ENCODE peak calls at places on chromosomes 2 and 18, in eight cellular contexts. V is tibial nerve, F is pancreas, H is RWPE1, P is dorsolateral prefrontal cortex, O is left ventricle myocardium inferior, Q is nephron progenitor cell, J is cardiac fibroblast. M is an unnamed sample.

GRCh38 chr2:112480540-112481049 is 1.4 kb upstream of the TTL start:
- DNase-seq in V (no peak), F (no peak), H (no peak), P (no peak), O (no peak), Q (peak), J (no peak), M (no peak)

GRCh38 chr2:104788721-104789446 is 65.0 kb upstream of the POU3F3 start:
- DNase-seq in V (no peak), F (no peak), H (no peak), P (no peak), O (no peak), Q (peak), J (no peak), M (no peak)

GRCh38 chr2:39094717-39095363 is 26.0 kb downstream of the SOS1 start:
- DNase-seq in V (no peak), F (no peak), H (no peak), P (no peak), O (no peak), Q (no peak), J (peak), M (no peak)

GRCh38 chr2:104836837-104837236 is 17.1 kb upstream of the POU3F3 start:
- DNase-seq in V (no peak), F (no peak), H (no peak), P (no peak), O (no peak), Q (no peak), J (no peak), M (no peak)

GRCh38 chr18:9413586-9413985 is 61.7 kb upstream of the RALBP1 start:
- DNase-seq in V (no peak), F (no peak), H (no peak), P (no peak), O (no peak), Q (no peak), J (peak), M (no peak)

GRCh38 chr2:84866121-84866520 is 14.8 kb downstream of the TRABD2A start:
- DNase-seq in V (no peak), F (no peak), H (no peak), P (no peak), O (no peak), Q (no peak), J (peak), M (no peak)

GRCh38 chr2:229610871-229611270 is 103.5 kb downstream of the DNER start:
- DNase-seq in V (no peak), F (no peak), H (no peak), P (no peak), O (no peak), Q (no peak), J (peak), M (no peak)

GRCh38 chr18:7844017-7844416 is 276.9 kb downstream of the PTPRM start:
- DNase-seq in V (no peak), F (no peak), H (no peak), P (no peak), O (no peak), Q (no peak), J (peak), M (no peak)

DNA sequence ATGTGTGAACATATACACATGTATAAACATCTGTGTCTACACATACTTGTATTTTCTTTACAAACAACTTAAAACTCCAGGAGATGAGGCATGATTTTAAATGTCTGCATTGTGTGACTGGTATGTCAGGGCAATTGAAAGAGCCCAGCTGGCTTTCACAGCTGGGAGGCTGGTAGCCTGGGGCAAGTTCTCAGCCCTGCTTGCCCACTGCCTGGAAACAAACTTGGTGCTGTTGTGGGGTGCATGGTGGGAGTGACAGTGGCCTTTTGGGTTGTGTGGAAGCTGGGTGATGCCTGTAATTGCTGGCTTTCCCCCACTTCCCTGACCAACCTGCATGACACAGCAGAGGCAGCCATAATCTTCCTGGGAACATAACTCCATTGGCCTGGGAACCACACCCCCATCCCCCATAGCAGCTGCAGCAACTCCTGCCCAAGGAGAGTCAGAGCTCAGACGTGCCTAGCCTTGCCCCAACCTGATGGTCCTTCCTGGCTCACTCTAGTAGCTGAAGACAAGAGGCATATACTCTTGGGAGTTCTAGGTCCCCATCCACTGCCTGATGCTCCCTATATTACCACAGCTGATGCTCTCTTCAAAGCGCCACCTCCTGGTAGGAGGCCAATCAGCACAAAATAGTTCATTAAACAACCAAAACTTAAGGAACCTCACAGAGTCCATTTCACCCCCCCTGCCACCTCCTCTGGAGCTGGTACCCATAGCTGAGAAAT is 158.4 kb downstream of the CERS6 start:
- DNase-seq in V (no peak), F (no peak), H (peak), P (no peak), O (no peak), Q (no peak), J (no peak), M (no peak)
- TF ChIP-seq CTCF in V (no peak), F (no peak), H (no peak), P (no peak), O (no peak), Q (no peak), J (peak), M (no peak)

DNA sequence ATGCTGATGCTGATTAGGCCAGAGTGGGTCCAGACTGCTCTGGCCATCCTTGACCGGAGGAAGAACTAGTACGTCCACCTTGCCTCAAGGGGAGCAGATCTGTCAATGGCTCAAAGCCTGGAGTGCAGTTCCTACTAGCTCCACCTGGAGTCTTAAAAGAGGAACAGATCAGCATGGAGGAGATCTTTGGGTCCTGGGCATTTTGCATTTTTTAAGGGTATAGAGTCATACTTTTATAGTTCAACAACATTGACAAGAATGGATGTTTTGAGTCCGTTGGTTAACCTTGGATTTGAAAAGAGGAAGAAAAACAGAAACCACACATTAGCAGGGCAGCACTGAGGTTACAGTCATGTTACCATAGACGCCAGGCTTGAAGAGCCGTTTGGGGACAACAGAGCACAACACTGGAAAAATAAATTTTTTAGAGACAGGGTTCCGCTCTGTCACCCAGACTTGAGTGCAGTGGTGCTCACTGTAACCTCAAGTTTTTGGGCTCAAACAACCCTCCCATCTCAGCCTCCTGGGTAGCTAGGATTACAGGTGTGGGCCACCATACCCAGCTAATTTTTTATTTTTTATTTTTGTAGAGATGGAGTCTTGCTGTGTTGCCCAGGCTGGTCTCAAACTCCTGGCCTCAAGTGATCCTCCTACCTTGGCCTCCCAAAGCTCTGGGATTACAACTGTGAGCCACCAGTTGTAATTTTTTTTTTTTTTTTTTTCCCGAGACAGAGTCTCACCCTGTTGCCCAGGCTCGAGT is 78.5 kb downstream of the PRKCE start:
- DNase-seq in V (no peak), F (no peak), H (peak), P (no peak), O (no peak), Q (no peak), J (no peak), M (no peak)
- TF ChIP-seq CTCF in V (no peak), F (peak), H (no peak), P (no peak), O (no peak), Q (peak), J (peak), M (no peak)

DNA sequence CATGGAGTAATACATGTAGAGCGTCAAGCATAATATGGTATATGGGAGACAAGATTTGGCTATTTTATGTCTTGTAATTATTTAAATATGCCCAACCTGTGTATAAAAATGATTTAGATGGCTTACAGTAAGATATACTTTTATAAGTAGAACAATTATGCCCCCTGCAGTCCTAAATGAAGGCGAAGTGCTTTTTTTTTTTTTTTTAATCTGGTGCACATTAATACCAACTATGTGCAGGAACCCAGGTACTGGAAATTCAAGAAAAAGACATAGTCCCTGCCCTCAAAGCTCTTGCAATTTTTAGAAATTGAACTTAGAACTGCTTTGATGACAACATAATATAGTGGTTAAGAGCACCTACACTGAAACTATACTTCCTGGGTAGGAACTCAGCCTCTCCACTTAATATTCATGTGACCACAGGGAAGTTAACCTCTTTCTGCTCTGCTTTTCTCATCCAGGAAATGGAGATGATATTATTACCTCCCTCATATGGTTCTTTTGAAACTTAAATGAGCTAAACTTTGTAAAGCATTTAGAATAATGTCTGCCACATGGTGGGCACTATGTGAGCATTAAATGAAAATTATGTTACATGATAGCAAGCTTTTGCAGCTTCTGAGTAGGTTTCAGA is 38.1 kb downstream of the AFTPH start:
- DNase-seq in V (no peak), F (no peak), H (no peak), P (no peak), O (no peak), Q (no peak), J (peak), M (no peak)
- TF ChIP-seq CTCF in V (peak), F (peak), H (peak), P (no peak), O (peak), Q (no peak), J (peak), M (peak)

GRCh38 chr2:43223412-43224040 is 2.9 kb downstream of the ZFP36L2 start:
- DNase-seq in V (no peak), F (no peak), H (no peak), P (no peak), O (no peak), Q (no peak), J (peak), M (no peak)

GRCh38 chr2:43222472-43223146 is 3.8 kb downstream of the ZFP36L2 start:
- DNase-seq in V (peak), F (no peak), H (no peak), P (no peak), O (no peak), Q (no peak), J (peak), M (no peak)

GRCh38 chr2:43224571-43225092 is 1.8 kb downstream of the ZFP36L2 start:
- DNase-seq in V (no peak), F (no peak), H (no peak), P (no peak), O (peak), Q (peak), J (peak), M (no peak)

GRCh38 chr2:43225093-43225787 is 1.2 kb downstream of the ZFP36L2 start:
- DNase-seq in V (peak), F (peak), H (no peak), P (no peak), O (peak), Q (peak), J (peak), M (peak)

DNA sequence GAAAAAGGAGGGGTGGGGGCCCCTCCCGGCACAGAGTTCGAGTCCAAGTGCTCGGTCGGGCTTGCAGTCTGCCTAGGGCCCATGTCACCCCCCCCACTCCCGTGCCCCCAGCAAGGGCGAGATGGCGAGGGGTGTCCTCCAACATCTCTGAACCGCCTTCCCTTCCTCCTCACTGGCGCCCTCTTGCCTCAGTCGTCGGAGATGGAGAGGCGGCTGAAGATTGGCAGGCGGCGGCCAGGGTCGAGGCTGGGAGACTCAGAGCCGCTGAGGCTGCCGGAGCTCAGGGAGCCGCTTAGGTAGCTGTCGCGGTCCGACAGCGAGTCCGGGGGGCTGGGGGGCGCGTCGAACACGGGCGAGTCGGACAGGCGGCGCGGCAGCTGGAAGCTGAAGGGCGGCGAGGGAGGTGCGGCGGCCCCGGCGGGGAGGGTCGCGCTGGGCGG is 2.3 kb downstream of the ZFP36L2 start:
- DNase-seq in V (peak), F (peak), H (no peak), P (no peak), O (peak), Q (peak), J (peak), M (no peak)
- TF ChIP-seq CTCF in V (peak), F (no peak), H (no peak), P (peak), O (peak), Q (peak), J (peak), M (no peak)

GRCh38 chr2:174142290-174142689 is 106.0 kb downstream of the OLA1 start:
- DNase-seq in V (no peak), F (no peak), H (no peak), P (no peak), O (no peak), Q (no peak), J (no peak), M (no peak)

DNA sequence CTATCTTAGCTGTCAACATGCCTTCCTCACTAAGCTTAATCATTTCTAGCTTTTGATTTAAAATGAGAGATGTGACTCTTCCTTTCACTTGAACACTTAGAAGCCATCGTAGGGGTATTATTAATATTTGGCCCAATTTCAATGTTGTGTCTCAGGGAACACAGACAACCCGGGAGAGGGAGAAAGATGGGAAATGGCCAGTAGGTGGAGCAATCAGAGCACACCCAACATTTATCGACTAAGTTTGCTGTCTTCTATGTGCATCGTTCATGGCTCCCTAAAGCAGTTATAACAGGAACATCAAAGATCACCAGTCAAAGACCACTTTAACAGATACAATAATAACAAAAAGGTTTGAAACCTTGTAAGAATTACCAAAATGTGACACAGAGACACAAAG is 110.2 kb downstream of the OLA1 start:
- DNase-seq in V (no peak), F (no peak), H (no peak), P (no peak), O (no peak), Q (no peak), J (peak), M (no peak)
- TF ChIP-seq CTCF in V (no peak), F (no peak), H (no peak), P (no peak), O (peak), Q (no peak), J (peak), M (no peak)

GRCh38 chr18:49250819-49251388 is 209.5 kb downstream of the DYM start:
- DNase-seq in V (no peak), F (no peak), H (no peak), P (no peak), O (no peak), Q (no peak), J (peak), M (no peak)
- TF ChIP-seq CTCF in V (no peak), F (peak), H (no peak), P (peak), O (peak), Q (peak), J (peak), M (no peak)